ENCODE peak calls at places on chromosomes 16 and 17, in ten cellular contexts. K, B, D, I, M, N, J, O, U and P are unnamed samples.

GRCh38 chr17:79834575-79835469 is 4.4 kb downstream of the CBX4 start:
- DNase-seq in K (no peak), B (no peak), D (no peak), I (no peak), M (no peak), N (no peak), J (no peak), O (no peak), U (no peak), P (no peak)

GRCh38 chr17:12522743-12523181 is 142.9 kb upstream of the MYOCD start:
- DNase-seq in K (no peak), B (no peak), D (no peak), I (no peak), M (no peak), N (no peak), J (peak), O (peak), U (no peak), P (no peak)

GRCh38 chr17:82428546-82428945 is 10.2 kb upstream of the OGFOD3 start:
- DNase-seq in K (no peak), B (no peak), D (no peak), I (no peak), M (no peak), N (no peak), J (no peak), O (no peak), U (no peak), P (no peak)

GRCh38 chr16:88315543-88316105 is 67.1 kb upstream of the ZNF469 start:
- DNase-seq in K (no peak), B (no peak), D (no peak), I (peak), M (no peak), N (peak), J (peak), O (peak), U (no peak), P (peak)

GRCh38 chr16:78669994-78670393 is 570.5 kb downstream of the WWOX start:
- DNase-seq in K (peak), B (no peak), D (peak), I (peak), M (no peak), N (peak), J (no peak), O (no peak), U (no peak), P (no peak)

GRCh38 chr16:90019201-90019542 is at the start of gene DBNDD1:
- DNase-seq in K (no peak), B (no peak), D (no peak), I (peak), M (no peak), N (no peak), J (no peak), O (no peak), U (no peak), P (no peak)

GRCh38 chr17:41734139-41734948 is at the start of gene HAP1:
- DNase-seq in K (no peak), B (no peak), D (no peak), I (peak), M (no peak), N (no peak), J (peak), O (peak), U (no peak), P (no peak)

GRCh38 chr16:53571763-53572162 is 68.8 kb upstream of the AKTIP start:
- DNase-seq in K (no peak), B (no peak), D (no peak), I (no peak), M (no peak), N (no peak), J (no peak), O (no peak), U (no peak), P (no peak)

GRCh38 chr17:74288785-74289184 is 14.8 kb downstream of the DNAI2 start:
- DNase-seq in K (no peak), B (no peak), D (no peak), I (no peak), M (no peak), N (no peak), J (no peak), O (no peak), U (no peak), P (no peak)

GRCh38 chr17:608911-609882 is 105.4 kb downstream of the VPS53 start:
- DNase-seq in K (no peak), B (no peak), D (no peak), I (no peak), M (no peak), N (no peak), J (no peak), O (peak), U (no peak), P (no peak)

DNA sequence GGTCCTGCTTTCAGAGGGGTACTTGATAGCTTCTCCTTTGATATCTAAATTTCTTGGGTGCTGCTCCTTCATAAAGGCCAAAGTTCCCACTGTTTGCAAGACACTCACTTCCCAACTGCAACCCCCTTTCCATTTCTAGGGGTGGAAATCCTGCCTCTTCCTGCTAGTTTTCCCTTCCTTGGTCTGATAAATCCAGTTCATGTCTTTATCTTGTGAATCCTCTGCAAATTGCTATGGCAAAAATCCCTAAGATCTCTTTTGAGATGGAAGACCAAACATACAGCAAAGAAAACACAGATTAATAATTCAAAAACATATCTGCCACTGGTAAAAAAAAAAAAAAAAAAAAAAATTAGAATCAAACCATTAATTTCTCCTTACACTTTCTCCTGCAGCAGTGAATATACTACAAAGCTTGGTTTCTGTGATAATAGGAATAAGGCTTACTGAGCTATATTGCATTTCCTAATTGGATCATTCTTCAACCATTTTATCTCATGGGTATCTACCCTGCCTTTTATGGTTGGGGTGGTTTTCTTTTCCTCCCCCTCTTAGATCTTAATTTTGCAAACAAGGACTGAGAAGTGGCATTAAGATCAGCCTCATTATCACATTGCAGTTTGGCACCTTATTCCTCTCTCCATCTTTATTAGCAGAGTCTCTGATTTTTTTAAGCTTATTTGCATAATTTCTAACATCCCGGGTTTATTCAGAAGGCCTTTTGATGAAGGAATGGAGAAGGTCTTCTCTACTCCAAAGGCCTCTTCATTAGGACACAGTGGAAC is 439.1 kb downstream of the XYLT1 start:
- DNase-seq in K (no peak), B (no peak), D (no peak), I (no peak), M (no peak), N (no peak), J (no peak), O (no peak), U (no peak), P (no peak)
- TF ChIP-seq POLR2A in K (no peak), B (no peak), D (no peak), I (no peak), M (no peak), N (no peak), J (no peak), O (no peak), U (no peak), P (no peak)

DNA sequence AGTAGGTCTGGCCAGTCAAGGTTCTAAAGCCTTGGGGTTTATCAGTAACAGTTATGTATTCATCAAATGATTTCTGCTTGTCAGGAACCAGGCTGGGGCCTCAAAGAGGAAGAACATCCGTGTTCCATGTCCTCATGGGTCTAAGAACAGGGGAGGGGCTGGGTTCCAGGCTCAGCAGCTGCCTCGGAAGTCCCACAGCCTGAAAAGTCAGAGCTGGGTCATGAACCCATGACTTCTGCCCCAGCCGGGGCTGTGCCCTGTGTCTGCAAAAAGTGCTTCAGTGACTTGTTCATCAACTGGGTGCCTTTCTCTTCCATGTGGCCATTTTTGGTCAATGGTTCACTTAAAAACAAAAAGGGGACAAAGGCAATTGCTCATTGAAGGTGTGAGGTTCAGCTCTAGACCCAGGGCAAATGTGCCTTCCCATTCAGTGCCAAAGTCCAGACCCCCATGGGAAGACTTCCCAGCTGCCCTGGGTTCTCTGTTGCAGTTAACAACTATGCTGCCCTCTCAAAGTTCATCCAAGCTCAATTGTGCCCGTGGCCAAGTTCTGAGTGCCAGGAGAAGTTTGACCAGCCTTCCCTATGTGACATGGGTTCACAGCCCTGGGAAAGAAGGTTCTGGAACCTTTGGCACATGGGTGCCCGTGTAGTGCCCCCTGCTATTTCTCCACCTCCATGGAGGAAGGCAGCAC is 18.5 kb downstream of the TBKBP1 start:
- DNase-seq in K (no peak), B (no peak), D (no peak), I (no peak), M (no peak), N (no peak), J (no peak), O (no peak), U (peak), P (no peak)
- H3K27ac ChIP-seq in K (no peak), B (no peak), D (no peak), I (no peak), M (no peak), N (no peak), J (no peak), O (no peak), U (no peak), P (no peak)

GRCh38 chr16:87076950-87077749 is 240.0 kb downstream of the C16orf95 start:
- DNase-seq in K (no peak), B (no peak), D (no peak), I (peak), M (no peak), N (no peak), J (peak), O (peak), U (peak), P (no peak)
- TF ChIP-seq CTCF in K (no peak), B (peak), D (peak), I (peak), M (peak), N (peak), J (peak), O (peak), U (no peak), P (peak)

DNA sequence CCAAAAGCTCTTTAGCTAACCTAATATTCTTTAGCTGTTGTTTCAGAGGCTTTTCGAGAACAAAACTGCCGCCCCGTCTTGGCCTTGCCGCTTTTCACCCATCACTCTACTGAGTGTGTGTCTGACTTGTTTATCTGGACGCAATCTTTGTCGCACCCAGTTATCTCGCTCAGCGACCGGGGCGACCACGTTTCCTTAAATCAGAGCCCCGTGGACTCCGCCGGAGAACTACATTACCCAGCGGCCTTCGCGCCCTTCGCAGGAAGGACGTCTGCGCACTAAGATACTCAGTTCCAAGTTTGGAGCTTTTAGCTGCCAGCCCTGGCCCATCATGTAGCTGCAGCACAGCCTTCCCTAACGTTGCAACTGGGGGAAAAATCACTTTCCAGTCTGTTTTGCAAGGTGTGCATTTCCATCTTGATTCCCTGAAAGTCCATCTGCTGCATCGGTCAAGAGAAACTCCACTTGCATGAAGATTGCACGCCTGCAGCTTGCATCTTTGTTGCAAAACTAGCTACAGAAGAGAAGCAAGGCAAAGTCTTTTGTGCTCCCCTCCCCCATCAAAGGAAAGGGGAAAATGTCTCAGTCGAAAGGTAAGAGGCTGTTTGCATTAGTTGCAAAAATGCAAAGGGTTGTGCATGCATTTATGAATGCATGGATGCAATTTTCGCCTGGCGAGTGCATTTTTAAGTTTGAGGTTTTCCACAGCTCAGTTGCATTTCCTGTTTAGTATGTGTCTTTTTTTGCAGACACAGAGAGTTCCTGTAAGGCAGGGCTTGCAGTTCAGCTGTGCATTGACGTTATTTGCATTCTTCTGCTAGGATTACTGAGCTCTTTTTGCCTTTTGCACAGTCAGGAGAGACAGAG is at the start of gene MAP2K6:
- DNase-seq in K (peak), B (peak), D (peak), I (peak), M (peak), N (peak), J (peak), O (peak), U (peak), P (peak)
- TF ChIP-seq POLR2A in K (no peak), B (no peak), D (no peak), I (no peak), M (no peak), N (no peak), J (peak), O (no peak), U (no peak), P (no peak)

GRCh38 chr17:38421224-38421841 is 6.9 kb upstream of the ARHGAP23 start:
- DNase-seq in K (no peak), B (no peak), D (no peak), I (no peak), M (no peak), N (no peak), J (no peak), O (peak), U (peak), P (no peak)

GRCh38 chr17:38418693-38419507 is 9.4 kb upstream of the ARHGAP23 start:
- DNase-seq in K (no peak), B (no peak), D (no peak), I (no peak), M (no peak), N (no peak), J (no peak), O (no peak), U (no peak), P (no peak)

GRCh38 chr17:38419508-38419981 is 8.7 kb upstream of the ARHGAP23 start:
- DNase-seq in K (no peak), B (no peak), D (no peak), I (no peak), M (no peak), N (no peak), J (no peak), O (no peak), U (no peak), P (no peak)

GRCh38 chr17:38421871-38422819 is 6.1 kb upstream of the ARHGAP23 start:
- DNase-seq in K (no peak), B (no peak), D (no peak), I (no peak), M (no peak), N (no peak), J (no peak), O (no peak), U (peak), P (no peak)

GRCh38 chr17:38420518-38420917 is 7.7 kb upstream of the ARHGAP23 start:
- DNase-seq in K (no peak), B (no peak), D (no peak), I (no peak), M (no peak), N (no peak), J (no peak), O (no peak), U (no peak), P (no peak)
- H3K27ac ChIP-seq in K (no peak), B (no peak), D (no peak), I (no peak), M (peak), N (no peak), J (no peak), O (no peak), U (peak), P (no peak)

GRCh38 chr17:77728022-77728671 is 230.4 kb upstream of the TNRC6C start:
- DNase-seq in K (no peak), B (peak), D (peak), I (peak), M (no peak), N (peak), J (no peak), O (no peak), U (no peak), P (no peak)
- TF ChIP-seq CTCF in K (no peak), B (peak), D (peak), I (no peak), M (peak), N (peak), J (no peak), O (no peak), U (peak), P (no peak)

GRCh38 chr16:3235856-3236669 is 1.1 kb upstream of the ZNF200 start:
- DNase-seq in K (peak), B (no peak), D (peak), I (peak), M (no peak), N (peak), J (no peak), O (no peak), U (peak), P (peak)

GRCh38 chr16:3234543-3235541 is at the start of gene ZNF200:
- DNase-seq in K (peak), B (peak), D (peak), I (peak), M (peak), N (peak), J (peak), O (peak), U (peak), P (peak)
- TF ChIP-seq POLR2A in K (peak), B (no peak), D (no peak), I (no peak), M (no peak), N (no peak), J (peak), O (peak), U (peak), P (peak)

GRCh38 chr16:85984211-85984880 is 85.4 kb downstream of the IRF8 start:
- DNase-seq in K (no peak), B (no peak), D (no peak), I (no peak), M (no peak), N (no peak), J (no peak), O (no peak), U (peak), P (no peak)
- H3K27ac ChIP-seq in K (no peak), B (peak), D (no peak), I (no peak), M (no peak), N (no peak), J (no peak), O (no peak), U (no peak), P (no peak)

GRCh38 chr17:55772086-55772485 is 21.2 kb downstream of the PCTP start:
- DNase-seq in K (no peak), B (no peak), D (no peak), I (no peak), M (no peak), N (no peak), J (no peak), O (no peak), U (no peak), P (no peak)
- TF ChIP-seq CTCF in K (no peak), B (no peak), D (no peak), I (no peak), M (no peak), N (no peak), J (no peak), O (no peak), U (no peak), P (no peak)